ENCODE peak calls at places on chromosomes 2 and 18, in seven cellular contexts. T is transverse colon, V is right lobe of liver, S is body of pancreas, F is ovary, L is uterus, W is HCT116. Y is an unnamed sample.

GRCh38 chr2:210577263-210578071 is 21.1 kb downstream of the CPS1 start:
- DNase-seq in S (no peak), W (peak), F (no peak), T (no peak), L (no peak), V (no peak), Y (no peak)

GRCh38 chr2:167454036-167454435 is 565.8 kb downstream of the XIRP2 start:
- DNase-seq in T (no peak), L (no peak), W (no peak), F (no peak), S (no peak), V (no peak), Y (no peak)

GRCh38 chr18:39959839-39960238 is 1995.2 kb upstream of the PIK3C3 start:
- DNase-seq in V (no peak), W (no peak), L (no peak), T (no peak), S (no peak), F (no peak), Y (no peak)

GRCh38 chr2:84919885-84920580 is 14.6 kb downstream of the TMSB10 start:
- DNase-seq in V (peak), L (peak), T (peak), W (peak), F (peak), S (no peak), Y (no peak)

GRCh38 chr2:124187948-124188347 is 162.9 kb downstream of the CNTNAP5 start:
- DNase-seq in F (no peak), V (no peak), T (no peak), L (no peak), S (no peak), W (no peak), Y (no peak)

GRCh38 chr18:76975577-76976110 is 153.3 kb downstream of the ZNF236 start:
- DNase-seq in V (no peak), F (no peak), T (no peak), W (no peak), S (no peak), L (no peak), Y (no peak)

GRCh38 chr2:173590278-173590811 is 235.7 kb downstream of the CDCA7 start:
- DNase-seq in W (peak), V (no peak), S (peak), T (no peak), L (no peak), F (no peak), Y (no peak)

GRCh38 chr2:102929721-102930120 is 167.9 kb downstream of the TMEM182 start:
- DNase-seq in T (no peak), W (no peak), F (no peak), S (no peak), V (no peak), L (no peak), Y (no peak)

GRCh38 chr2:191932261-191932660 is 85.4 kb upstream of the CAVIN2 start:
- DNase-seq in T (no peak), S (no peak), F (no peak), W (no peak), V (no peak), L (no peak), Y (no peak)

GRCh38 chr18:26863122-26863879 is 2.2 kb downstream of the AQP4 start:
- DNase-seq in W (no peak), V (peak), T (peak), L (no peak), S (peak), F (peak), Y (peak)

GRCh38 chr2:161130354-161130753 is 29.9 kb upstream of the TANK start:
- DNase-seq in L (no peak), T (no peak), S (no peak), V (no peak), F (no peak), W (no peak), Y (no peak)

GRCh38 chr2:201938151-201938815 is 95.4 kb upstream of the FZD7 start:
- DNase-seq in S (no peak), L (no peak), F (no peak), V (no peak), T (no peak), W (no peak), Y (peak)

GRCh38 chr2:203685081-203685621 is 21.3 kb upstream of the CD28 start:
- DNase-seq in F (no peak), S (no peak), W (no peak), V (no peak), L (no peak), T (no peak), Y (no peak)

GRCh38 chr2:236338495-236339184 is 74.4 kb upstream of the ASB18 start:
- DNase-seq in L (no peak), T (no peak), F (peak), V (no peak), S (no peak), W (no peak), Y (no peak)

GRCh38 chr2:160343404-160343803 is 143.3 kb upstream of the ITGB6 start:
- DNase-seq in S (no peak), F (no peak), T (no peak), V (no peak), L (no peak), W (no peak), Y (no peak)

GRCh38 chr2:200219400-200220113 is 86.9 kb upstream of the SPATS2L start:
- DNase-seq in F (no peak), L (no peak), T (no peak), S (peak), V (no peak), W (no peak), Y (no peak)

GRCh38 chr2:96241901-96242611 is 23.7 kb downstream of the TMEM127 start:
- DNase-seq in L (peak), W (no peak), V (no peak), T (peak), F (no peak), S (no peak), Y (no peak)

GRCh38 chr2:43068053-43068471 is 158.3 kb downstream of the ZFP36L2 start:
- DNase-seq in F (peak), V (no peak), S (no peak), W (no peak), L (no peak), T (peak), Y (peak)

GRCh38 chr18:51437280-51438271 is 240.1 kb upstream of the MEX3C start:
- DNase-seq in L (no peak), V (no peak), W (no peak), T (no peak), S (no peak), F (no peak), Y (no peak)

GRCh38 chr2:53230691-53231090 is 536.9 kb upstream of the CHAC2 start:
- DNase-seq in T (no peak), S (no peak), F (no peak), W (no peak), V (no peak), L (no peak), Y (no peak)

GRCh38 chr2:120867290-120868231 is 131.9 kb downstream of the GLI2 start:
- DNase-seq in T (peak), V (peak), S (peak), F (peak), L (peak), W (no peak), Y (no peak)

GRCh38 chr2:120866071-120866470 is 130.4 kb downstream of the GLI2 start:
- DNase-seq in V (peak), L (no peak), F (no peak), W (no peak), T (no peak), S (no peak), Y (no peak)

GRCh38 chr2:120864981-120865380 is 129.3 kb downstream of the GLI2 start:
- DNase-seq in S (no peak), T (no peak), L (no peak), W (no peak), F (no peak), V (peak), Y (no peak)

GRCh38 chr2:120865656-120866055 is 130.0 kb downstream of the GLI2 start:
- DNase-seq in T (no peak), W (no peak), V (peak), F (no peak), S (no peak), L (no peak), Y (no peak)

DNA sequence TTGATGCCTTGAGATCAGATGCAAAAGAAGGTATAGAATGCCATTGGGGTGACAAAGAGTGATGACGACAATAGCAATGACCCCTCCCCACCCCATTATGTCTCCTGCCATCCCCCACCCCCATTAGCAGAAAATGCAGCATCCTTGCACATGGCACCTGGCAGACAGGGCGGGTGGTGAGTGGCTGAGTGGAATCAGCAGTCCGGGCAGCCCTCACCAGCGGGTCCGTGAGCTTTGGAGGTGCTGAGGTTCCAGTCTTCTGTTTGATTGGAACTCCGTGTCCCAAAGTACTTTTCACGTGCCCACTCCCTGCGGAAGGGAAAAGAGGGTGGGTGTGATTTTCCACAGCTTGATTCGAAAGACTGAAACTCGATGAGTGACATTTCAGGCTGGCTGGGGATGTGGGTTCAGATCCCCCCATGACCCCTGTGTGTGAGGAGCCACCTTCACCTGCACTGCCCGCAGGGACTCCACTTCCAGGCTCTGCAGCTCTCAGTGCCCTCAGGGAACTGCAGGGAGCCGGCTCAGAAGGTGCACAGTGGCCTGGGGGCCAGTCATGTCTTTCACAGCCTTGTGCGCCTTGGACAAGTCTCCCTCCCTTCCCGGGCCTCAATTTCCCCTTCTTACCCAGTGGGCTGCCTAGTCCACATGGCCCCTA is 130.9 kb downstream of the GLI2 start:
- DNase-seq in V (no peak), S (no peak), F (no peak), W (no peak), T (no peak), L (no peak), Y (no peak)
- H3K27ac ChIP-seq in V (no peak), S (no peak), F (peak), W (no peak), T (peak), L (peak), Y (no peak)

GRCh38 chr18:63180971-63181376 is 138.6 kb downstream of the BCL2 start:
- DNase-seq in V (no peak), T (no peak), W (no peak), F (no peak), S (no peak), L (no peak), Y (no peak)
- TF ChIP-seq POLR2A in V (no peak), T (no peak), W (no peak), F (no peak), S (no peak), L (no peak), Y (no peak)

GRCh38 chr2:134406311-134406710 is 152.4 kb downstream of the MGAT5 start:
- DNase-seq in W (no peak), T (no peak), F (no peak), L (no peak), V (no peak), S (peak), Y (no peak)
- H3K27ac ChIP-seq in W (no peak), T (no peak), F (no peak), L (no peak), V (no peak), S (no peak), Y (no peak)

GRCh38 chr18:9638886-9639285 is 24.5 kb upstream of the PPP4R1 start:
- DNase-seq in S (no peak), W (no peak), L (no peak), V (no peak), F (no peak), T (no peak), Y (no peak)

GRCh38 chr18:9642799-9643445 is 28.6 kb upstream of the PPP4R1 start:
- DNase-seq in T (no peak), S (no peak), W (no peak), F (no peak), L (no peak), V (no peak), Y (no peak)

GRCh38 chr18:9648431-9649163 is 34.2 kb upstream of the PPP4R1 start:
- DNase-seq in S (no peak), T (no peak), V (no peak), L (no peak), W (no peak), F (no peak), Y (no peak)

GRCh38 chr18:9647496-9648323 is 33.4 kb upstream of the PPP4R1 start:
- DNase-seq in F (no peak), S (no peak), L (no peak), T (no peak), V (no peak), W (no peak), Y (no peak)

GRCh38 chr18:9643549-9643948 is 29.2 kb upstream of the PPP4R1 start:
- DNase-seq in V (no peak), W (peak), F (no peak), S (peak), T (no peak), L (peak), Y (peak)
- TF ChIP-seq POLR2A in V (no peak), W (no peak), F (no peak), S (no peak), T (no peak), L (no peak), Y (no peak)

GRCh38 chr2:112917856-112918255 is 6.9 kb downstream of the IL37 start:
- DNase-seq in S (no peak), T (no peak), V (no peak), L (no peak), W (no peak), F (no peak), Y (no peak)
- H3K27ac ChIP-seq in S (no peak), T (no peak), V (no peak), L (no peak), W (no peak), F (no peak), Y (no peak)

GRCh38 chr2:64839844-64840243 is 149.4 kb upstream of the SLC1A4 start:
- DNase-seq in V (no peak), W (peak), F (no peak), T (peak), S (no peak), L (no peak), Y (no peak)
- TF ChIP-seq POLR2A in V (no peak), W (peak), F (no peak), T (no peak), S (no peak), L (no peak), Y (no peak)

DNA sequence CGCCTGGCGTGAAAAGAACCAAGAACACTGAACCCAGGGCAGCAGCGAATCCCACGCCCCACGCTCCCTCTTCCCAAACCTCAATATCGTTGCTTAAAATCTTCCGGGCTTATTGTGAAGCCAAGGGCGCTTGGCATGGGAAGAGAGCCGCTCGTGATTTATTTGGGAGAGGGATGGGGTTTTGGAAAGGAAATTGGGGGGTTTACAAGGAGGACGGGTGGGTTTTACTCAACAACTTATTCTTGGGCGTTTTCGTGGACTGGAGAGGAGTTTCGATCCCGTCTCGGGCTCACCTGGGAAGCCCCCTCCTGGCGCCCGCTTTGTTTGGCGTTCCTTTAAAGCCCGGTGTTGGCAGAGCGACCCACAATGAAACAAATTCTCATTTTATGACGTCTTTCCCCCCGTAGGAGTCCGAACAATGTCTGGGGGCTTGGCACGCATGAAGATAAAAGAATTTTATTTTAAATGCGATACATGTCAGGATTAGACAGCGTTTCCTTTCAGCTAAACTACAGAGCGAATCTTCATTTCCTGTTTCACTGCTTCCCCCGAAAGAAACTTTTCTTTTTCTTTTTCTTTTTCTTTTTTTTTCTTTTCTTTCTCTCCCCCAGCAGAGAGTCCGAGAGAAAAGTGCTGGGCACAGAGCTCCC is 135.3 kb downstream of the INSIG2 start:
- DNase-seq in S (no peak), W (no peak), T (no peak), F (no peak), L (no peak), V (no peak), Y (peak)
- H3K27ac ChIP-seq in S (no peak), W (no peak), T (no peak), F (no peak), L (no peak), V (no peak), Y (no peak)